ENCODE peak calls at places on chromosomes 4 and X, in five cellular contexts. W is progenitor cell of endocrine pancreas, K is RPMI7951, J is upper lobe of right lung, L is iris pigment epithelial cell. B is an unnamed sample.

GRCh38 chr4:62814510-62815047 is 1594.7 kb downstream of the TECRL start:
- DNase-seq in K (no peak), W (no peak), L (no peak), J (no peak), B (no peak)

GRCh38 chr4:8192748-8193738 is 6.0 kb upstream of the SH3TC1 start:
- DNase-seq in W (no peak), L (peak; percentile 70), J (no peak), K (peak; percentile 55), B (peak; percentile 22)

GRCh38 chr4:109703664-109704351 is 563 bp upstream of the CASP6 start:
- DNase-seq in J (no peak), W (no peak), L (peak; percentile 32), K (peak; percentile 30), B (peak; percentile 2)

GRCh38 chr4:53055716-53056413 is 193.7 kb downstream of the RASL11B start:
- DNase-seq in L (no peak), K (no peak), J (no peak), W (no peak), B (no peak)

GRCh38 chr4:26127851-26128337 is 192.9 kb upstream of the RBPJ start:
- DNase-seq in J (no peak), K (peak; percentile 55), L (no peak), W (no peak), B (no peak)

GRCh38 chrX:21479695-21480280 is 105.6 kb downstream of the CNKSR2 start:
- DNase-seq in L (peak; percentile 58), W (no peak), K (peak; percentile 11), J (no peak), B (peak; percentile 28)

GRCh38 chrX:30313322-30313721 is 4.1 kb upstream of the NR0B1 start:
- DNase-seq in L (no peak), K (no peak), J (no peak), W (no peak), B (no peak)

GRCh38 chrX:130994671-130995070 is 63.5 kb upstream of the ARHGAP36 start:
- DNase-seq in L (peak; percentile 7), W (peak; percentile 20), K (peak; percentile 3), J (no peak), B (no peak)

GRCh38 chr4:19580090-19580489 is 671.6 kb upstream of the SLIT2 start:
- DNase-seq in K (no peak), W (no peak), L (peak; percentile 77), J (no peak), B (peak; percentile 49)

GRCh38 chr4:153538408-153539057 is 72.4 kb downstream of the TMEM131L start:
- DNase-seq in J (no peak), L (no peak), K (peak; percentile 63), W (no peak), B (no peak)

GRCh38 chr4:6806924-6807676 is 24.6 kb downstream of the KIAA0232 start:
- DNase-seq in J (no peak), L (peak; percentile 38), W (no peak), K (no peak), B (peak; percentile 31)

GRCh38 chr4:138192113-138192512 is 50.0 kb downstream of the SLC7A11 start:
- DNase-seq in W (no peak), K (peak; percentile 26), J (no peak), L (peak; percentile 23), B (no peak)